ENCODE peak calls at places on chromosomes 16 and 17, in ten cellular contexts. E, H, S, J, X, F, R, V, P and N are unnamed samples.

GRCh38 chr17:39152134-39152884 is 872 bp upstream of the PLXDC1 start:
- DNase-seq in X (no peak), J (no peak), P (peak; percentile 81), F (peak; percentile 62), H (no peak), V (peak; percentile 83), R (no peak), S (no peak), E (no peak), N (peak; percentile 31)

GRCh38 chr17:72387487-72387886 is 266.7 kb downstream of the SOX9 start:
- DNase-seq in J (peak; percentile 89), V (no peak), P (no peak), H (no peak), R (peak; percentile 79), S (no peak), F (no peak), E (no peak), X (no peak), N (peak; percentile 50)

GRCh38 chr16:76235025-76235424 is 42.2 kb upstream of the CNTNAP4 start:
- DNase-seq in S (no peak), V (no peak), E (no peak), H (no peak), X (no peak), R (no peak), P (peak; percentile 59), J (no peak), F (no peak), N (no peak)

GRCh38 chr17:62818491-62818890 is 10.4 kb upstream of the MARCHF10 start:
- DNase-seq in V (no peak), F (no peak), R (peak; percentile 15), E (no peak), X (no peak), S (no peak), P (no peak), J (no peak), H (no peak), N (no peak)

GRCh38 chr16:86292171-86292775 is 218.1 kb upstream of the FOXF1 start:
- DNase-seq in E (no peak), P (no peak), V (peak; percentile 60), S (no peak), J (no peak), R (no peak), H (no peak), X (no peak), F (no peak), N (no peak)

GRCh38 chr17:51391992-51392654 is 131.8 kb downstream of the UTP18 start:
- DNase-seq in E (no peak), P (no peak), V (no peak), X (no peak), F (no peak), R (peak; percentile 87), J (no peak), H (no peak), S (no peak), N (no peak)

GRCh38 chr16:52547001-52547833 is at the start of gene TOX3:
- DNase-seq in P (peak; percentile 80), X (no peak), J (no peak), H (no peak), S (no peak), R (peak; percentile 48), V (peak; percentile 61), F (peak; percentile 92), E (peak; percentile 55), N (no peak)

GRCh38 chr17:34307110-34307509 is 12.1 kb upstream of the CCL8 start:
- DNase-seq in S (no peak), H (no peak), V (no peak), P (no peak), J (no peak), R (no peak), E (peak; percentile 14), F (no peak), X (no peak), N (no peak)

GRCh38 chr17:73485130-73485529 is 159.1 kb downstream of the SDK2 start:
- DNase-seq in J (no peak), S (no peak), V (no peak), R (peak; percentile 53), F (no peak), X (no peak), E (no peak), P (no peak), H (peak; percentile 47), N (no peak)

GRCh38 chr16:81797443-81797842 is 18.4 kb downstream of the PLCG2 start:
- DNase-seq in P (no peak), S (no peak), E (peak; percentile 44), H (peak; percentile 85), F (no peak), X (no peak), V (no peak), R (no peak), J (no peak), N (no peak)

GRCh38 chr16:53022374-53022773 is 30.3 kb downstream of the CHD9NB start:
- DNase-seq in H (no peak), S (peak; percentile 40), F (peak; percentile 84), E (peak; percentile 33), R (peak; percentile 75), X (no peak), J (no peak), V (peak; percentile 51), P (no peak), N (peak; percentile 4)

GRCh38 chr17:15462962-15463361 is 4.5 kb downstream of the CDRT4 start:
- DNase-seq in P (no peak), S (no peak), E (no peak), F (no peak), V (no peak), X (no peak), J (no peak), H (no peak), R (no peak), N (peak; percentile 38)

DNA sequence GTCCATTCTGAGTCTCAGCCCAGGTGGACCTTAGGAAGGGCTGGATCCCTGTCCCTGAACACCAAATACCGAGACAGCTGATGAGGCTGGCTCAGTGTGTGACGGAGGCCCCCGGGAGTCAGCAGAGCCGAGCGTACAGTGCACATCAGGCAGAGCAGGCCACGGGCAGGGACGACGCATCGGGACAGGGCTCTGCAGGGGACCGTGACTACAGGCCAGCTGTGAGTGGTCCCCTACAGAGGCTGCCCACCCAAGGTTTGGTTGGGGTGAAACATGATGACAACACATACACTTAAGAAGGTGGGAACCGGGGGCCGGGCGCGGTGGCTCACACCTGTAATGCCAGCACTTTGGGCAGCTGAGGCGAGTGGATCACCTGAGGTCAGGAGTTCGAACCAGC is 6.4 kb downstream of the CCDC137 start:
- DNase-seq in X (no peak), P (no peak), R (no peak), H (peak; percentile 63), E (no peak), S (no peak), J (no peak), V (no peak), F (no peak), N (no peak)
- H3K36me3 ChIP-seq in X (peaks cover 40% of the 10 kb centered on the region), P (peaks cover 10% of the 10 kb centered on the region), R (peaks cover 22% of the 10 kb centered on the region), H (no peaks in the 10 kb centered on the region), E (peaks cover 20% of the 10 kb centered on the region), S (peaks cover 17% of the 10 kb centered on the region), J (peaks cover 3% of the 10 kb centered on the region), V (peaks cover 77% of the 10 kb centered on the region), F (peaks cover 6% of the 10 kb centered on the region), N (peaks cover 26% of the 10 kb centered on the region)

GRCh38 chr16:68299571-68300453 is 10.9 kb downstream of the SLC7A6OS start:
- DNase-seq in E (no peak), S (no peak), R (no peak), H (no peak), P (no peak), J (no peak), F (no peak), X (no peak), V (no peak), N (no peak)
- H3K36me3 ChIP-seq in E (peaks cover 33% of the 10 kb centered on the region), S (peaks cover 7% of the 10 kb centered on the region), R (peaks cover 18% of the 10 kb centered on the region), H (no peaks in the 10 kb centered on the region), P (peaks cover 50% of the 10 kb centered on the region), J (no peaks in the 10 kb centered on the region), F (no peaks in the 10 kb centered on the region), X (peaks cover 56% of the 10 kb centered on the region), V (peaks cover 87% of the 10 kb centered on the region), N (peaks cover 62% of the 10 kb centered on the region)

GRCh38 chr17:81845361-81845760 is 10.5 kb upstream of the PPP1R27 start:
- DNase-seq in X (no peak), H (peak; percentile 64), S (no peak), J (no peak), V (no peak), R (no peak), E (no peak), F (no peak), P (no peak), N (no peak)
- H3K36me3 ChIP-seq in X (peaks cover 57% of the 10 kb centered on the region), H (no peaks in the 10 kb centered on the region), S (peaks cover 35% of the 10 kb centered on the region), J (no peaks in the 10 kb centered on the region), V (peaks cover 82% of the 10 kb centered on the region), R (peaks cover 23% of the 10 kb centered on the region), E (peaks cover 42% of the 10 kb centered on the region), F (no peaks in the 10 kb centered on the region), P (peaks cover 12% of the 10 kb centered on the region), N (peaks cover 63% of the 10 kb centered on the region)

GRCh38 chr17:56624315-56624714 is 30.8 kb downstream of the NOG start:
- DNase-seq in X (no peak), P (no peak), V (no peak), R (no peak), S (no peak), J (no peak), F (no peak), E (peak; percentile 2), H (no peak), N (no peak)

GRCh38 chr17:56624947-56625346 is 31.4 kb downstream of the NOG start:
- DNase-seq in E (no peak), F (no peak), V (no peak), H (no peak), P (no peak), R (peak; percentile 24), S (no peak), X (no peak), J (no peak), N (no peak)

GRCh38 chr17:56633681-56634080 is 40.2 kb downstream of the NOG start:
- DNase-seq in E (no peak), R (no peak), H (no peak), X (no peak), S (no peak), J (no peak), F (no peak), V (no peak), P (no peak), N (no peak)

GRCh38 chr17:56630202-56630601 is 36.7 kb downstream of the NOG start:
- DNase-seq in F (no peak), X (no peak), P (no peak), R (no peak), E (no peak), S (no peak), J (no peak), V (no peak), H (no peak), N (no peak)

DNA sequence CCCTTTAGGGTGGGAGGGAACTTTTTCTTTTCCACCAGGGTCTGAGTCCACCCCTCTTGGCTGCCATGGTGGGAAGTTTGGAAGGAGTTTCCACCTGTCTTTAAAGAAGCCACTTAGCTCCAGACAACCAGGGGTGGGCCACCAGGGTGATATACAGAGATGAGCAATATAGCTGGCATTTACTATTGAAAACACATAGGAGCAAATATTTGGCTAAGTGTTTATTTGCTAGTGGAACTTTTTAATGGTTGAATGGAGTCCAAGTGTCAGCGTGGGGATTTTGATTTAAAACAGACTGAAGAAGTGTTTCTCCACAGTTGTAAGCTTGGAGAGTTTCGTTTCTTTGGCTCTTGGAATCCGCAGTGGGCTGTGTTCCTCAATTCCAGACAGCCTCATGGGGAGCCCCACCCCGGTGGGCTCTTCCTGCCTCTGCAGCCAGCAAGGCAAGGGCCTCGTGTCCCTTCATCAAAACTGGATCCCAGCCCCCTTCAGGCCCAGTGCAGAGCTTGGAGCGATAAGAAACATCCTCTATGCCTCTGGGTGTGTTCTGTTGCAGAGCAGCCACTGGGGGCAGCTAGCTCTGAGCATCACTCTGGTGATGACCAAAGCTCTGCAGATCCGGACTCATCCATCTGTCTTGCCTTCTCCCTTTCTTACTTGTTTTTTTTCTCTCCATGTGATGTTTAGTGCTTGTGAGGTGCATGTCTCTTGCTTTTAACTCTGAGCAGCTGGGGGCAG is 36.1 kb downstream of the NOG start:
- DNase-seq in X (no peak), H (no peak), J (no peak), F (peak; percentile 69), P (no peak), R (peak; percentile 87), V (peak; percentile 45), E (peak; percentile 3), S (no peak), N (no peak)
- H3K36me3 ChIP-seq in X (no peaks in the 10 kb centered on the region), H (no peaks in the 10 kb centered on the region), J (no peaks in the 10 kb centered on the region), F (no peaks in the 10 kb centered on the region), P (no peaks in the 10 kb centered on the region), R (no peaks in the 10 kb centered on the region), V (no peaks in the 10 kb centered on the region), E (no peaks in the 10 kb centered on the region), S (no peaks in the 10 kb centered on the region), N (no peaks in the 10 kb centered on the region)